ENCODE peak calls at places on chromosomes 12 and 14, in eight cellular contexts. One of them, this sample, is unnamed.

GRCh38 chr12:254039-254438 is 8.6 kb downstream of the SLC6A13 start:
- DNase-seq in skeletal muscle cell: no peak
- DNase-seq in adipocyte: no peak
- DNase-seq in ovary: no peak
- DNase-seq in brain microvascular endothelial cell: no peak
- DNase-seq in pancreas: no peak
- DNase-seq in GM06990: no peak
- DNase-seq in AG04450: no peak
- DNase-seq in this sample: no peak

GRCh38 chr12:54560374-54560858 is 11.0 kb downstream of the PDE1B start:
- DNase-seq in GM06990: peak; percentile 50
- DNase-seq in adipocyte: peak; percentile 80
- DNase-seq in brain microvascular endothelial cell: peak; percentile 68
- DNase-seq in ovary: peak; percentile 94
- DNase-seq in pancreas: peak; percentile 90
- DNase-seq in skeletal muscle cell: peak; percentile 36
- DNase-seq in AG04450: no peak
- DNase-seq in this sample: peak; percentile 72

GRCh38 chr12:118061876-118062791 is 1.2 kb upstream of the WSB2 start:
- DNase-seq in brain microvascular endothelial cell: no peak
- DNase-seq in pancreas: peak; percentile 42
- DNase-seq in GM06990: peak; percentile 38
- DNase-seq in ovary: peak; percentile 60
- DNase-seq in skeletal muscle cell: no peak
- DNase-seq in adipocyte: peak; percentile 76
- DNase-seq in AG04450: no peak
- DNase-seq in this sample: no peak

GRCh38 chr12:114774181-114774580 is 90.2 kb upstream of the TBX3 start:
- DNase-seq in skeletal muscle cell: no peak
- DNase-seq in GM06990: no peak
- DNase-seq in adipocyte: no peak
- DNase-seq in pancreas: no peak
- DNase-seq in ovary: no peak
- DNase-seq in AG04450: no peak
- DNase-seq in brain microvascular endothelial cell: peak; percentile 32
- DNase-seq in this sample: no peak

GRCh38 chr14:50955373-50956043 is 11.2 kb upstream of the PYGL start:
- DNase-seq in skeletal muscle cell: peak; percentile 89
- DNase-seq in GM06990: no peak
- DNase-seq in brain microvascular endothelial cell: peak; percentile 98
- DNase-seq in ovary: no peak
- DNase-seq in pancreas: no peak
- DNase-seq in adipocyte: peak; percentile 91
- DNase-seq in AG04450: peak; percentile 84
- DNase-seq in this sample: no peak

GRCh38 chr12:78418919-78419318 is 445.7 kb upstream of the SYT1 start:
- DNase-seq in brain microvascular endothelial cell: no peak
- DNase-seq in AG04450: no peak
- DNase-seq in ovary: no peak
- DNase-seq in GM06990: peak; percentile 8
- DNase-seq in skeletal muscle cell: no peak
- DNase-seq in pancreas: no peak
- DNase-seq in adipocyte: no peak
- DNase-seq in this sample: no peak

GRCh38 chr12:105721051-105721825 is 390.7 kb downstream of the C12orf75 start:
- DNase-seq in ovary: no peak
- DNase-seq in adipocyte: peak; percentile 43
- DNase-seq in skeletal muscle cell: no peak
- DNase-seq in GM06990: peak; percentile 48
- DNase-seq in AG04450: no peak
- DNase-seq in brain microvascular endothelial cell: no peak
- DNase-seq in pancreas: no peak
- DNase-seq in this sample: no peak

GRCh38 chr12:113152196-113152834 is 2.8 kb downstream of the CFAP73 start:
- DNase-seq in ovary: no peak
- DNase-seq in AG04450: no peak
- DNase-seq in brain microvascular endothelial cell: no peak
- DNase-seq in pancreas: no peak
- DNase-seq in adipocyte: no peak
- DNase-seq in GM06990: no peak
- DNase-seq in skeletal muscle cell: no peak
- DNase-seq in this sample: no peak

GRCh38 chr12:84375472-84375871 is 537.1 kb downstream of the SLC6A15 start:
- DNase-seq in GM06990: no peak
- DNase-seq in brain microvascular endothelial cell: no peak
- DNase-seq in pancreas: no peak
- DNase-seq in adipocyte: peak; percentile 23
- DNase-seq in ovary: no peak
- DNase-seq in AG04450: peak; percentile 39
- DNase-seq in skeletal muscle cell: no peak
- DNase-seq in this sample: no peak

GRCh38 chr12:11568762-11569478 is 80.6 kb upstream of the ETV6 start:
- DNase-seq in ovary: no peak
- DNase-seq in brain microvascular endothelial cell: no peak
- DNase-seq in pancreas: no peak
- DNase-seq in adipocyte: no peak
- DNase-seq in AG04450: no peak
- DNase-seq in skeletal muscle cell: no peak
- DNase-seq in GM06990: peak; percentile 64
- DNase-seq in this sample: no peak

GRCh38 chr12:120439646-120440247 is 1.8 kb downstream of the COX6A1 start:
- DNase-seq in brain microvascular endothelial cell: peak; percentile 53
- DNase-seq in GM06990: peak; percentile 64
- DNase-seq in ovary: no peak
- DNase-seq in adipocyte: peak; percentile 83
- DNase-seq in skeletal muscle cell: peak; percentile 24
- DNase-seq in pancreas: peak; percentile 57
- DNase-seq in AG04450: no peak
- DNase-seq in this sample: peak; percentile 5

GRCh38 chr12:21773263-21773741 is 1.2 kb downstream of the KCNJ8 start:
- DNase-seq in pancreas: peak; percentile 73
- DNase-seq in adipocyte: no peak
- DNase-seq in skeletal muscle cell: no peak
- DNase-seq in AG04450: no peak
- DNase-seq in GM06990: no peak
- DNase-seq in ovary: peak; percentile 58
- DNase-seq in brain microvascular endothelial cell: peak; percentile 27
- DNase-seq in this sample: no peak

GRCh38 chr12:21769311-21769710 is 5.2 kb downstream of the KCNJ8 start:
- DNase-seq in brain microvascular endothelial cell: no peak
- DNase-seq in skeletal muscle cell: no peak
- DNase-seq in pancreas: no peak
- DNase-seq in GM06990: no peak
- DNase-seq in adipocyte: no peak
- DNase-seq in ovary: no peak
- DNase-seq in AG04450: no peak
- DNase-seq in this sample: no peak

GRCh38 chr12:21773799-21774198 is 707 bp downstream of the KCNJ8 start:
- DNase-seq in brain microvascular endothelial cell: no peak
- DNase-seq in AG04450: no peak
- DNase-seq in skeletal muscle cell: no peak
- DNase-seq in pancreas: peak; percentile 35
- DNase-seq in adipocyte: no peak
- DNase-seq in GM06990: no peak
- DNase-seq in ovary: no peak
- DNase-seq in this sample: no peak

GRCh38 chr12:21774358-21775129 is at the start of gene KCNJ8:
- DNase-seq in brain microvascular endothelial cell: peak; percentile 31
- DNase-seq in pancreas: peak; percentile 94
- DNase-seq in GM06990: no peak
- DNase-seq in adipocyte: peak; percentile 59
- DNase-seq in skeletal muscle cell: no peak
- DNase-seq in AG04450: peak; percentile 10
- DNase-seq in ovary: peak; percentile 85
- DNase-seq in this sample: no peak

DNA sequence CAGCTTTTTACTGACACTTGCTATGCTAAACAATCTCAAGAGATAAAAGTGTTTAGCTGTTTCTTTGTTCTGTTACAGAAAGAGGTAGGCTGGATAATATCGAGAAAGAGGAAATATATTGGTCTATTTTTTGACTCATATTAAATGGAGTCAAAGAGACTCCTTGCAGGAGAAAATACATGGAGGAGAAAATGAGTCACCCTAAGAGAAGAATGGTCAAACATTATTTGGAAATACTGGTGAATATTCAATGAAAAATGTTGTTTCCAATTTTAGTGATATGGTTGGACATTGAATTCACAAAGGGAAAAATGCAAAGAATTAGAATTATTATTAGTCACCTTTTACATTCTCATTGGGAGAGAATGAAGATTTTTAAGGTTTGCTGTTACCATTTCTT is 3.2 kb downstream of the KCNJ8 start:
- DNase-seq in pancreas: no peak
- DNase-seq in AG04450: peak; percentile 11
- DNase-seq in ovary: no peak
- DNase-seq in adipocyte: peak; percentile 20
- DNase-seq in skeletal muscle cell: no peak
- DNase-seq in GM06990: no peak
- DNase-seq in brain microvascular endothelial cell: no peak
- DNase-seq in this sample: no peak
- H3K4me3 ChIP-seq in pancreas: peak overlapping the region; percentile 68
- H3K4me3 ChIP-seq in AG04450: no peak overlapping the region
- H3K4me3 ChIP-seq in ovary: no peak overlapping the region
- H3K4me3 ChIP-seq in adipocyte: peak overlapping the region; percentile 85
- H3K4me3 ChIP-seq in skeletal muscle cell: no peak overlapping the region
- H3K4me3 ChIP-seq in GM06990: no peak overlapping the region
- H3K4me3 ChIP-seq in brain microvascular endothelial cell: no peak overlapping the region
- H3K4me3 ChIP-seq in this sample: no peak overlapping the region

GRCh38 chr14:52950410-52950897 is 396 bp downstream of the FERMT2 start:
- DNase-seq in AG04450: no peak
- DNase-seq in adipocyte: peak; percentile 75
- DNase-seq in skeletal muscle cell: no peak
- DNase-seq in GM06990: peak; percentile 50
- DNase-seq in pancreas: peak; percentile 45
- DNase-seq in brain microvascular endothelial cell: peak; percentile 29
- DNase-seq in ovary: peak; percentile 67
- DNase-seq in this sample: no peak

GRCh38 chr14:52949711-52950409 is 990 bp downstream of the FERMT2 start:
- DNase-seq in AG04450: no peak
- DNase-seq in ovary: peak; percentile 27
- DNase-seq in GM06990: no peak
- DNase-seq in brain microvascular endothelial cell: peak; percentile 43
- DNase-seq in pancreas: no peak
- DNase-seq in adipocyte: peak; percentile 81
- DNase-seq in skeletal muscle cell: no peak
- DNase-seq in this sample: no peak

GRCh38 chr14:52949249-52949648 is 1.6 kb downstream of the FERMT2 start:
- DNase-seq in adipocyte: no peak
- DNase-seq in pancreas: no peak
- DNase-seq in skeletal muscle cell: no peak
- DNase-seq in AG04450: no peak
- DNase-seq in brain microvascular endothelial cell: no peak
- DNase-seq in GM06990: no peak
- DNase-seq in ovary: no peak
- DNase-seq in this sample: no peak

GRCh38 chr14:52948836-52949235 is 2.0 kb downstream of the FERMT2 start:
- DNase-seq in ovary: no peak
- DNase-seq in GM06990: no peak
- DNase-seq in adipocyte: no peak
- DNase-seq in skeletal muscle cell: no peak
- DNase-seq in AG04450: no peak
- DNase-seq in brain microvascular endothelial cell: no peak
- DNase-seq in pancreas: no peak
- DNase-seq in this sample: no peak

DNA sequence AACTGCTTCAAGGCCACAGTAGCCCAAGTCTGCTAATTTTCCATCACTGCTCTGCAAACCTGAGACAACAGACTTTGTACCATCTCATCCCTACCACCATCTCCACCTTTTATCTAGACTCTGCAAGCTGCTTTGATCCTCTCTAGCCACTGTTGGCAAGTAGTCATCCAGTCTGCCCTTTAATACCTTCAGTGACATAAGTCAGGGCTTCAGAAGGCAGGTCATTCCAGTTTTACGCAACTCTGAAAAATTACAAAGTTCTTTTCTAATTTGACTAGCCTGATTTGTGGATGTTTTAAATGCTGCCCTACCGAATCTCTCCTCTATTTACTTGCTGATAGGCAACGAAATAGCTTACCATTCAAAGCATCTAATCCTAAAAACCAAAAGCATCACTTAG is 2.8 kb downstream of the FERMT2 start:
- DNase-seq in AG04450: no peak
- DNase-seq in brain microvascular endothelial cell: no peak
- DNase-seq in skeletal muscle cell: no peak
- DNase-seq in ovary: no peak
- DNase-seq in pancreas: no peak
- DNase-seq in GM06990: no peak
- DNase-seq in adipocyte: no peak
- DNase-seq in this sample: no peak
- H3K4me3 ChIP-seq in AG04450: peak overlapping the region; percentile 100
- H3K4me3 ChIP-seq in brain microvascular endothelial cell: peak overlapping the region; percentile 94
- H3K4me3 ChIP-seq in skeletal muscle cell: peak overlapping the region; percentile 88
- H3K4me3 ChIP-seq in ovary: peak overlapping the region; percentile 3
- H3K4me3 ChIP-seq in pancreas: no peak overlapping the region
- H3K4me3 ChIP-seq in GM06990: no peak overlapping the region
- H3K4me3 ChIP-seq in adipocyte: peak overlapping the region; percentile 93
- H3K4me3 ChIP-seq in this sample: no peak overlapping the region

GRCh38 chr12:89947437-89948265 is 239.0 kb upstream of the ATP2B1 start:
- DNase-seq in brain microvascular endothelial cell: peak; percentile 81
- DNase-seq in ovary: peak; percentile 11
- DNase-seq in GM06990: no peak
- DNase-seq in AG04450: peak; percentile 78
- DNase-seq in adipocyte: peak; percentile 93
- DNase-seq in skeletal muscle cell: peak; percentile 80
- DNase-seq in pancreas: no peak
- DNase-seq in this sample: no peak
- H3K4me3 ChIP-seq in brain microvascular endothelial cell: no peak overlapping the region
- H3K4me3 ChIP-seq in ovary: no peak overlapping the region
- H3K4me3 ChIP-seq in GM06990: no peak overlapping the region
- H3K4me3 ChIP-seq in AG04450: peak overlapping the region; percentile 26
- H3K4me3 ChIP-seq in adipocyte: peak overlapping the region; percentile 68
- H3K4me3 ChIP-seq in skeletal muscle cell: no peak overlapping the region
- H3K4me3 ChIP-seq in pancreas: no peak overlapping the region
- H3K4me3 ChIP-seq in this sample: no peak overlapping the region

GRCh38 chr12:26808766-26809460 is 24.1 kb downstream of the ITPR2 start:
- DNase-seq in skeletal muscle cell: no peak
- DNase-seq in brain microvascular endothelial cell: no peak
- DNase-seq in AG04450: no peak
- DNase-seq in pancreas: no peak
- DNase-seq in ovary: no peak
- DNase-seq in adipocyte: no peak
- DNase-seq in GM06990: no peak
- DNase-seq in this sample: no peak

GRCh38 chr12:26813812-26814211 is 19.2 kb downstream of the ITPR2 start:
- DNase-seq in GM06990: no peak
- DNase-seq in ovary: no peak
- DNase-seq in adipocyte: no peak
- DNase-seq in pancreas: no peak
- DNase-seq in brain microvascular endothelial cell: no peak
- DNase-seq in AG04450: no peak
- DNase-seq in skeletal muscle cell: no peak
- DNase-seq in this sample: no peak

GRCh38 chr12:26809611-26810298 is 23.2 kb downstream of the ITPR2 start:
- DNase-seq in AG04450: no peak
- DNase-seq in brain microvascular endothelial cell: no peak
- DNase-seq in GM06990: no peak
- DNase-seq in ovary: no peak
- DNase-seq in adipocyte: peak; percentile 51
- DNase-seq in skeletal muscle cell: no peak
- DNase-seq in pancreas: no peak
- DNase-seq in this sample: no peak

GRCh38 chr12:26807292-26807691 is 25.7 kb downstream of the ITPR2 start:
- DNase-seq in ovary: no peak
- DNase-seq in brain microvascular endothelial cell: no peak
- DNase-seq in pancreas: no peak
- DNase-seq in adipocyte: no peak
- DNase-seq in AG04450: no peak
- DNase-seq in GM06990: no peak
- DNase-seq in skeletal muscle cell: no peak
- DNase-seq in this sample: no peak

GRCh38 chr12:26810330-26810729 is 22.7 kb downstream of the ITPR2 start:
- DNase-seq in ovary: peak; percentile 39
- DNase-seq in AG04450: no peak
- DNase-seq in brain microvascular endothelial cell: peak; percentile 80
- DNase-seq in GM06990: no peak
- DNase-seq in skeletal muscle cell: peak; percentile 69
- DNase-seq in pancreas: peak; percentile 54
- DNase-seq in adipocyte: peak; percentile 90
- DNase-seq in this sample: no peak
- H3K4me3 ChIP-seq in ovary: no peak overlapping the region
- H3K4me3 ChIP-seq in AG04450: no peak overlapping the region
- H3K4me3 ChIP-seq in brain microvascular endothelial cell: no peak overlapping the region
- H3K4me3 ChIP-seq in GM06990: no peak overlapping the region
- H3K4me3 ChIP-seq in skeletal muscle cell: no peak overlapping the region
- H3K4me3 ChIP-seq in pancreas: no peak overlapping the region
- H3K4me3 ChIP-seq in adipocyte: peak overlapping the region; percentile 69
- H3K4me3 ChIP-seq in this sample: no peak overlapping the region